ENCODE peak calls at places on chromosomes 16 and 17, in four cellular contexts. L is HL-60, R is thoracic aorta, V is progenitor cell of endocrine pancreas. J is an unnamed sample.

GRCh38 chr17:81929253-81930141 is 2.0 kb upstream of the MAFG start:
- DNase-seq in L (no peak), R (no peak), V (no peak), J (no peak)

GRCh38 chr16:31460582-31461002 is 1.3 kb downstream of the ARMC5 start:
- DNase-seq in L (peak), R (no peak), V (no peak), J (no peak)

GRCh38 chr17:78343099-78343432 is 16.8 kb downstream of the SOCS3 start:
- DNase-seq in L (no peak), R (peak), V (no peak), J (no peak)

GRCh38 chr17:65222216-65222738 is 85.1 kb downstream of the RGS9 start:
- DNase-seq in L (no peak), R (no peak), V (no peak), J (no peak)

GRCh38 chr16:69593756-69594155 is 28.0 kb downstream of the NFAT5 start:
- DNase-seq in L (no peak), R (no peak), V (no peak), J (no peak)

GRCh38 chr16:57091990-57092785 is at the start of gene CPNE2:
- DNase-seq in L (peak), R (no peak), V (peak), J (peak)

GRCh38 chr17:27457731-27458523 is 1.7 kb downstream of the KSR1 start:
- DNase-seq in L (peak), R (no peak), V (no peak), J (peak)

GRCh38 chr17:30101686-30102390 is 14.8 kb upstream of the NSRP1 start:
- DNase-seq in L (no peak), R (no peak), V (no peak), J (no peak)

GRCh38 chr17:71926746-71927398 is 193.9 kb upstream of the SOX9 start:
- DNase-seq in L (no peak), R (no peak), V (no peak), J (no peak)

GRCh38 chr16:17590711-17591654 is 120.2 kb upstream of the XYLT1 start:
- DNase-seq in L (no peak), R (no peak), V (no peak), J (no peak)

GRCh38 chr17:78416311-78416711 is 37.9 kb downstream of the PGS1 start:
- DNase-seq in L (no peak), R (no peak), V (no peak), J (no peak)

GRCh38 chr17:59406808-59407381 is 75.4 kb downstream of the YPEL2 start:
- DNase-seq in L (no peak), R (no peak), V (no peak), J (peak)

GRCh38 chr16:677306-678190 is 2.1 kb downstream of the RHBDL1 start:
- DNase-seq in L (no peak), R (no peak), V (no peak), J (no peak)

GRCh38 chr16:74279266-74279665 is 17.3 kb upstream of the PSMD7 start:
- DNase-seq in L (no peak), R (no peak), V (no peak), J (no peak)

GRCh38 chr16:74271879-74272278 is 24.7 kb upstream of the PSMD7 start:
- DNase-seq in L (no peak), R (no peak), V (no peak), J (no peak)

GRCh38 chr16:74279805-74280204 is 16.8 kb upstream of the PSMD7 start:
- DNase-seq in L (no peak), R (no peak), V (no peak), J (no peak)

GRCh38 chr16:74280448-74280847 is 16.2 kb upstream of the PSMD7 start:
- DNase-seq in L (no peak), R (no peak), V (no peak), J (no peak)

DNA sequence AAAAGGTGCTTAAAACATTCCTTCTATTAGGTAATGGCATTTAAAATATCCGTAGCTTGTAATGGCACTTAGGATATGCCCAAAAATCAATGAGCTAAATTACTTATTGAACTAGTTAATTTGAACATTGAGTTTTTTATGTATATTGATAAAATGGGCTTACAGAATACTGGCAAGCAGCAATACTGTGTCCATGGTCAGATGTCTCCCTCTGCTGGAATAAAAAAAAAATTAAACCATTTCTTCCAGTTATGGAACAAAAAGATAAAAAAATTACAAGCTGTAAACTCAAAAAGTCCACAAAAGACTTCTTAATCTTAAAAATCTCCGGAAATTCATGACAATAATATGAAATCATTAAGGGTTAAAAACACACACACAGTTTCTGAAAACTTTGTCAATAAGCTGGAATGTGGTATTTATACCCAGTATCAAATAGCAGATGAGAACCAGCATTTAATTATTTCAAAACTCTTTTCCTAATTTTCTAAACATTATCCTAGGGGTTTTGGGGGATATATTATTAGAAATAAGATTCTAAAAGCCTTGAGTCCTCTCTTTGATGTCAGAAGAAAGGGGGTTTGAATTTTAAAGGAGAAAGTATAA is 21.5 kb upstream of the PSMD7 start:
- DNase-seq in L (no peak), R (no peak), V (no peak), J (no peak)
- TF ChIP-seq CTCF in L (peak), R (peak), V (peak), J (peak)

GRCh38 chr16:74449470-74449869 is 28.2 kb upstream of the CLEC18B start:
- DNase-seq in L (no peak), R (no peak), V (no peak), J (no peak)
- TF ChIP-seq CTCF in L (no peak), R (no peak), V (no peak), J (no peak)

GRCh38 chr16:66025751-66026150 is 340.7 kb upstream of the CDH5 start:
- DNase-seq in L (no peak), R (no peak), V (no peak), J (no peak)
- TF ChIP-seq CTCF in L (no peak), R (no peak), V (no peak), J (no peak)

GRCh38 chr17:7351665-7352558 is at the start of gene KCTD11:
- DNase-seq in L (no peak), R (peak), V (peak), J (peak)

GRCh38 chr17:7352910-7353635 is 1.1 kb downstream of the KCTD11 start:
- DNase-seq in L (no peak), R (no peak), V (no peak), J (no peak)

GRCh38 chr17:7355053-7355452 is at the start of gene TMEM95:
- DNase-seq in L (no peak), R (no peak), V (no peak), J (no peak)

GRCh38 chr17:7354262-7354781 is 634 bp upstream of the TMEM95 start:
- DNase-seq in L (no peak), R (no peak), V (no peak), J (no peak)

DNA sequence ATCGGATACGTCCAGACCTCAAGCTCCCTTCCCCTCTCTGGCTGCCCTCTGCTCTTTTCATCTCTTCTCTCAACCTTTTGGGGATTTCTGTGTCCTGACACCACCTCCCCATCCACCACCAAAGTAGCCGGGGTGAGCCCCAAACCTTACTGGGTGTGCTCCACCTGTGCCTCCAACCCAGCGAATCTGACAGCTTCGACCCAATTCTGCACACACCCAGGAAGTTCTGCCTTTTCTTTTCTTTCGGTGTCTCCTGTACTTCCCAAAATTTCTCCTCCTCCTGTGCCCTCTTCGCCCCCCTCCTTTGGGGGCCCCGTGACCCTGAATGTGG is 562 bp downstream of the KCTD11 start:
- DNase-seq in L (no peak), R (no peak), V (no peak), J (no peak)
- TF ChIP-seq CTCF in L (no peak), R (no peak), V (no peak), J (no peak)

GRCh38 chr16:87780385-87780989 is 14.7 kb upstream of the KLHDC4 start:
- DNase-seq in L (peak), R (no peak), V (no peak), J (no peak)
- TF ChIP-seq CTCF in L (no peak), R (no peak), V (no peak), J (no peak)

GRCh38 chr16:46947900-46948547 is 25.4 kb downstream of the DNAJA2 start:
- DNase-seq in L (no peak), R (no peak), V (no peak), J (peak)

GRCh38 chr16:46950009-46950408 is 23.5 kb downstream of the DNAJA2 start:
- DNase-seq in L (no peak), R (no peak), V (no peak), J (no peak)

GRCh38 chr16:46949216-46949892 is 24.1 kb downstream of the DNAJA2 start:
- DNase-seq in L (no peak), R (no peak), V (no peak), J (no peak)

GRCh38 chr16:46954562-46954961 is 18.9 kb downstream of the DNAJA2 start:
- DNase-seq in L (no peak), R (no peak), V (no peak), J (no peak)

GRCh38 chr16:46948548-46949166 is 24.8 kb downstream of the DNAJA2 start:
- DNase-seq in L (no peak), R (no peak), V (no peak), J (no peak)
- TF ChIP-seq CTCF in L (no peak), R (no peak), V (no peak), J (no peak)

GRCh38 chr17:22694362-22695227 is 1002.3 kb downstream of the KCNJ18 start:
- DNase-seq in L (no peak), R (no peak), V (no peak), J (no peak)
- TF ChIP-seq CTCF in L (no peak), R (peak), V (no peak), J (no peak)

DNA sequence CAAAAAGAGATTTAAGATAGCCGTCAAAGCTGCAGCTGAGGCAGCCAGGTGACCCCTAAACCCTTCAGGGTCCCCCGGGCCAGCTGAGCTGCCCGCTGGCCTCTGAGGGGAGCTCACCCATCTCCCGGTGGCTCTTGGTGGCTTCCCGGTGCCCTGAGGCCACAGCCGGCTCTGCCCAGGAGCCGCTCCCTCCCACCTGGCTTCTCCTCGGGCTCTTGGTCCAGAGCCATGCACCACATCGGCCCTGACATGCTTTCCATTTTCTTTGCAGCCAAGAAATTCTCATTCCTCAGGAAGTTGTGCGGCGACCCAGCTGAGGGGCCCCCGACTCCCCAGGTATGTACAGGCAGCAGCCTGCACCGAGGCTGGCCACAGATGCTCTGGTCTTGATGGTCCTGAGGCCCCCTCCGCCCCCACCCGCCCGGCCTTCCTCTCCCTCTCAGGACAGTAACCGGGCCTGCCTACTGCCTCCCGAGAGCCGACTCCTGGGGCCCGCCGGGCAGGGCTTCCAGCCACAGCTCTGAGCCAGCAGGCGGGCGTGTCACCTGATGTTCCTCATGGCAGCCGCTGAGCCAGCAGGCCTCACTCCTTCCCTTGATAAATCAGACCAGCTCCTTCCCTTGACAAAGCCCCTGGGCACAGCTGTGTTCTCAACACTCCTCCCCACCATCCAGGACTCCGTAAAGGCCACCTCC is 28.4 kb upstream of the ZFPM1 start:
- DNase-seq in L (no peak), R (no peak), V (no peak), J (no peak)
- TF ChIP-seq CTCF in L (no peak), R (no peak), V (no peak), J (no peak)

GRCh38 chr17:4722678-4723240 is 8.5 kb upstream of the MED11 start:
- DNase-seq in L (no peak), R (no peak), V (no peak), J (no peak)

GRCh38 chr17:4719146-4719545 is 8.7 kb downstream of the ARRB2 start:
- DNase-seq in L (no peak), R (no peak), V (no peak), J (no peak)

GRCh38 chr17:4719684-4720221 is 9.3 kb downstream of the ARRB2 start:
- DNase-seq in L (no peak), R (no peak), V (no peak), J (no peak)

GRCh38 chr17:4721203-4722135 is 9.8 kb upstream of the MED11 start:
- DNase-seq in L (peak), R (no peak), V (no peak), J (no peak)

DNA sequence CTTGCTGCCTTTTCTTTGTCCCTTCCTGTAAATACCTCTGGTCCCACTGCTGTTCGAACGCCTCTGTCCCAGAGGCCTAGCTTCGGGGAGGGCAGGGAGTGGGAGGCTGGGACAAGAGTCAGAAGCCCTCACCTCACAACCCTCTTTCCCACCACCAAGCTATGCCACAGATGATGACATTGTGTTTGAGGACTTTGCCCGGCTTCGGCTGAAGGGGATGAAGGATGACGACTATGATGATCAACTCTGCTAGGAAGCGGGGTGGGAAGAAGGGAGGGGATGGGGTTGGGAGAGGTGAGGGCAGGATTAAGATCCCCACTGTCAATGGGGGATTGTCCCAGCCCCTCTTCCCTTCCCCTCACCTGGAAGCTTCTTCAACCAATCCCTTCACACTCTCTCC is 10.4 kb downstream of the ARRB2 start:
- DNase-seq in L (no peak), R (no peak), V (no peak), J (no peak)
- TF ChIP-seq CTCF in L (no peak), R (no peak), V (no peak), J (no peak)

GRCh38 chr17:7577327-7578199 is 1.9 kb upstream of the CD68 start:
- DNase-seq in L (no peak), R (no peak), V (no peak), J (no peak)
- TF ChIP-seq CTCF in L (no peak), R (no peak), V (no peak), J (no peak)